ENCODE peak calls at places on chromosomes 7 and 10, in six cellular contexts. One of them, this sample, is unnamed. For H3K4me1, the result is how much of the 10 kb centered on the place peaks cover.

GRCh38 chr7:31767686-31768358 is 80.8 kb downstream of the PPP1R17 start:
- DNase-seq in adrenal gland: no peak
- DNase-seq in suprapubic skin: no peak
- DNase-seq in GM12878: no peak
- DNase-seq in heart left ventricle: no peak
- DNase-seq in A549: no peak
- DNase-seq in this sample: no peak

GRCh38 chr10:79445217-79445707 is at the start of gene ZCCHC24:
- DNase-seq in A549: peak
- DNase-seq in GM12878: no peak
- DNase-seq in adrenal gland: peak
- DNase-seq in heart left ventricle: peak
- DNase-seq in suprapubic skin: no peak
- DNase-seq in this sample: no peak

GRCh38 chr10:67772894-67773511 is 65.0 kb downstream of the DNAJC12 start:
- DNase-seq in A549: no peak
- DNase-seq in adrenal gland: no peak
- DNase-seq in GM12878: peak
- DNase-seq in heart left ventricle: no peak
- DNase-seq in suprapubic skin: no peak
- DNase-seq in this sample: no peak

GRCh38 chr7:90879924-90880323 is 283.8 kb downstream of the CDK14 start:
- DNase-seq in adrenal gland: no peak
- DNase-seq in suprapubic skin: no peak
- DNase-seq in GM12878: no peak
- DNase-seq in heart left ventricle: peak
- DNase-seq in A549: no peak
- DNase-seq in this sample: no peak

GRCh38 chr10:4111593-4111992 is 326.6 kb upstream of the KLF6 start:
- DNase-seq in adrenal gland: no peak
- DNase-seq in suprapubic skin: no peak
- DNase-seq in heart left ventricle: no peak
- DNase-seq in A549: no peak
- DNase-seq in GM12878: no peak
- DNase-seq in this sample: no peak

GRCh38 chr7:29253225-29253624 is 58.6 kb downstream of the CHN2 start:
- DNase-seq in suprapubic skin: no peak
- DNase-seq in GM12878: no peak
- DNase-seq in adrenal gland: no peak
- DNase-seq in A549: no peak
- DNase-seq in heart left ventricle: no peak
- DNase-seq in this sample: no peak

GRCh38 chr10:59694936-59695335 is 14.7 kb downstream of the SLC16A9 start:
- DNase-seq in adrenal gland: no peak
- DNase-seq in A549: no peak
- DNase-seq in GM12878: no peak
- DNase-seq in suprapubic skin: no peak
- DNase-seq in heart left ventricle: no peak
- DNase-seq in this sample: no peak

GRCh38 chr7:17054836-17055235 is 173.1 kb upstream of the AGR3 start:
- DNase-seq in A549: no peak
- DNase-seq in GM12878: no peak
- DNase-seq in suprapubic skin: no peak
- DNase-seq in adrenal gland: no peak
- DNase-seq in heart left ventricle: no peak
- DNase-seq in this sample: no peak

GRCh38 chr10:43857206-43857952 is 208.7 kb upstream of the ZNF32 start:
- DNase-seq in GM12878: no peak
- DNase-seq in suprapubic skin: no peak
- DNase-seq in A549: no peak
- DNase-seq in heart left ventricle: no peak
- DNase-seq in adrenal gland: no peak
- DNase-seq in this sample: no peak

GRCh38 chr7:22355620-22356009 is 1.3 kb downstream of the RAPGEF5 start:
- DNase-seq in A549: no peak
- DNase-seq in heart left ventricle: no peak
- DNase-seq in GM12878: no peak
- DNase-seq in suprapubic skin: no peak
- DNase-seq in adrenal gland: no peak
- DNase-seq in this sample: no peak

GRCh38 chr10:65320256-65321026 is 1605.4 kb upstream of the LRRTM3 start:
- DNase-seq in suprapubic skin: no peak
- DNase-seq in adrenal gland: no peak
- DNase-seq in heart left ventricle: no peak
- DNase-seq in GM12878: no peak
- DNase-seq in A549: no peak
- DNase-seq in this sample: no peak

GRCh38 chr7:16753932-16754571 is 497 bp downstream of the TSPAN13 start:
- DNase-seq in suprapubic skin: peak
- DNase-seq in adrenal gland: peak
- DNase-seq in A549: no peak
- DNase-seq in GM12878: no peak
- DNase-seq in heart left ventricle: peak
- DNase-seq in this sample: no peak

GRCh38 chr10:70910486-70911350 is 22.4 kb upstream of the PCBD1 start:
- DNase-seq in A549: no peak
- DNase-seq in GM12878: no peak
- DNase-seq in adrenal gland: no peak
- DNase-seq in heart left ventricle: peak
- DNase-seq in suprapubic skin: no peak
- DNase-seq in this sample: no peak

GRCh38 chr10:9056521-9056920 is 1002.0 kb downstream of the GATA3 start:
- DNase-seq in adrenal gland: no peak
- DNase-seq in heart left ventricle: no peak
- DNase-seq in A549: no peak
- DNase-seq in suprapubic skin: no peak
- DNase-seq in GM12878: no peak
- DNase-seq in this sample: no peak

GRCh38 chr10:80612261-80612660 is 74.6 kb downstream of the SH2D4B start:
- DNase-seq in GM12878: no peak
- DNase-seq in A549: no peak
- DNase-seq in suprapubic skin: peak
- DNase-seq in heart left ventricle: no peak
- DNase-seq in adrenal gland: peak
- DNase-seq in this sample: no peak

GRCh38 chr7:151307536-151307935 is 34.1 kb upstream of the NUB1 start:
- DNase-seq in suprapubic skin: no peak
- DNase-seq in adrenal gland: peak
- DNase-seq in heart left ventricle: no peak
- DNase-seq in GM12878: no peak
- DNase-seq in A549: no peak
- DNase-seq in this sample: no peak

GRCh38 chr7:38383281-38383680 is 109.8 kb upstream of the TARP start:
- DNase-seq in suprapubic skin: no peak
- DNase-seq in heart left ventricle: no peak
- DNase-seq in adrenal gland: no peak
- DNase-seq in A549: no peak
- DNase-seq in GM12878: no peak
- DNase-seq in this sample: no peak

GRCh38 chr10:28036587-28036986 is 37.7 kb upstream of the ODAD2 start:
- DNase-seq in suprapubic skin: no peak
- DNase-seq in heart left ventricle: no peak
- DNase-seq in adrenal gland: no peak
- DNase-seq in GM12878: no peak
- DNase-seq in A549: no peak
- DNase-seq in this sample: no peak

GRCh38 chr10:122258136-122259074 is 12.7 kb upstream of the BTBD16 start:
- DNase-seq in adrenal gland: no peak
- DNase-seq in A549: no peak
- DNase-seq in GM12878: no peak
- DNase-seq in suprapubic skin: peak
- DNase-seq in heart left ventricle: no peak
- DNase-seq in this sample: no peak

GRCh38 chr10:133335238-133336122 is 1.2 kb downstream of the CALY start:
- DNase-seq in adrenal gland: peak
- DNase-seq in heart left ventricle: no peak
- DNase-seq in A549: peak
- DNase-seq in suprapubic skin: no peak
- DNase-seq in GM12878: no peak
- DNase-seq in this sample: no peak

GRCh38 chr10:33215154-33215553 is 119.3 kb downstream of the NRP1 start:
- DNase-seq in adrenal gland: no peak
- DNase-seq in A549: no peak
- DNase-seq in suprapubic skin: no peak
- DNase-seq in GM12878: no peak
- DNase-seq in heart left ventricle: no peak
- DNase-seq in this sample: no peak

GRCh38 chr10:98047009-98047741 is 16.8 kb upstream of the CRTAC1 start:
- DNase-seq in adrenal gland: peak
- DNase-seq in A549: no peak
- DNase-seq in heart left ventricle: peak
- DNase-seq in suprapubic skin: no peak
- DNase-seq in GM12878: no peak
- DNase-seq in this sample: no peak

GRCh38 chr10:69492091-69492745 is 41.0 kb downstream of the TSPAN15 start:
- DNase-seq in GM12878: no peak
- DNase-seq in heart left ventricle: no peak
- DNase-seq in suprapubic skin: no peak
- DNase-seq in adrenal gland: no peak
- DNase-seq in A549: no peak
- DNase-seq in this sample: no peak

GRCh38 chr7:104976966-104977636 is 36.9 kb upstream of the KMT2E start:
- DNase-seq in adrenal gland: peak
- DNase-seq in suprapubic skin: no peak
- DNase-seq in A549: no peak
- DNase-seq in GM12878: no peak
- DNase-seq in heart left ventricle: no peak
- DNase-seq in this sample: no peak

GRCh38 chr10:98265403-98266378 is 2.3 kb downstream of the LOXL4 start:
- DNase-seq in GM12878: no peak
- DNase-seq in suprapubic skin: peak
- DNase-seq in adrenal gland: no peak
- DNase-seq in heart left ventricle: no peak
- DNase-seq in A549: no peak
- DNase-seq in this sample: no peak

GRCh38 chr7:121126801-121127534 is 138.5 kb downstream of the CPED1 start:
- DNase-seq in adrenal gland: no peak
- DNase-seq in heart left ventricle: no peak
- DNase-seq in GM12878: no peak
- DNase-seq in A549: peak
- DNase-seq in suprapubic skin: no peak
- DNase-seq in this sample: no peak

GRCh38 chr7:112188257-112188656 is 17.9 kb downstream of the DOCK4 start:
- DNase-seq in GM12878: no peak
- DNase-seq in suprapubic skin: no peak
- DNase-seq in heart left ventricle: no peak
- DNase-seq in A549: no peak
- DNase-seq in adrenal gland: no peak
- DNase-seq in this sample: no peak
- H3K4me1 ChIP-seq in GM12878: under half
- H3K4me1 ChIP-seq in suprapubic skin: under half
- H3K4me1 ChIP-seq in heart left ventricle: half or more
- H3K4me1 ChIP-seq in A549: under half
- H3K4me1 ChIP-seq in adrenal gland: under half
- H3K4me1 ChIP-seq in this sample: under half

GRCh38 chr10:113980408-113981087 is 63.1 kb upstream of the ADRB1 start:
- DNase-seq in GM12878: no peak
- DNase-seq in A549: peak
- DNase-seq in adrenal gland: no peak
- DNase-seq in suprapubic skin: no peak
- DNase-seq in heart left ventricle: no peak
- DNase-seq in this sample: no peak
- TF ChIP-seq CTCF in GM12878: peak
- TF ChIP-seq CTCF in A549: peak
- TF ChIP-seq CTCF in adrenal gland: no peak
- TF ChIP-seq CTCF in suprapubic skin: no peak
- TF ChIP-seq CTCF in heart left ventricle: no peak
- TF ChIP-seq CTCF in this sample: no peak

GRCh38 chr10:112832959-112833358 is 117.1 kb upstream of the TCF7L2 start:
- DNase-seq in GM12878: no peak
- DNase-seq in adrenal gland: no peak
- DNase-seq in A549: no peak
- DNase-seq in heart left ventricle: no peak
- DNase-seq in suprapubic skin: no peak
- DNase-seq in this sample: no peak

GRCh38 chr10:112835933-112836564 is 114.0 kb upstream of the TCF7L2 start:
- DNase-seq in GM12878: no peak
- DNase-seq in adrenal gland: peak
- DNase-seq in A549: no peak
- DNase-seq in heart left ventricle: no peak
- DNase-seq in suprapubic skin: no peak
- DNase-seq in this sample: no peak

GRCh38 chr10:112834661-112835060 is 115.4 kb upstream of the TCF7L2 start:
- DNase-seq in GM12878: no peak
- DNase-seq in adrenal gland: no peak
- DNase-seq in A549: no peak
- DNase-seq in suprapubic skin: no peak
- DNase-seq in heart left ventricle: no peak
- DNase-seq in this sample: no peak

GRCh38 chr10:112831826-112832225 is 118.2 kb upstream of the TCF7L2 start:
- DNase-seq in suprapubic skin: no peak
- DNase-seq in GM12878: no peak
- DNase-seq in A549: no peak
- DNase-seq in adrenal gland: no peak
- DNase-seq in heart left ventricle: no peak
- DNase-seq in this sample: no peak

GRCh38 chr10:112832361-112832878 is 117.6 kb upstream of the TCF7L2 start:
- DNase-seq in A549: no peak
- DNase-seq in suprapubic skin: no peak
- DNase-seq in heart left ventricle: no peak
- DNase-seq in GM12878: no peak
- DNase-seq in adrenal gland: no peak
- DNase-seq in this sample: no peak
- TF ChIP-seq POLR2A in A549: no peak
- TF ChIP-seq POLR2A in suprapubic skin: no peak
- TF ChIP-seq POLR2A in heart left ventricle: no peak
- TF ChIP-seq POLR2A in GM12878: no peak
- TF ChIP-seq POLR2A in adrenal gland: no peak
- TF ChIP-seq POLR2A in this sample: no peak

GRCh38 chr10:99875473-99875872 is 93.0 kb downstream of the ABCC2 start:
- DNase-seq in A549: no peak
- DNase-seq in adrenal gland: no peak
- DNase-seq in suprapubic skin: no peak
- DNase-seq in GM12878: no peak
- DNase-seq in heart left ventricle: no peak
- DNase-seq in this sample: no peak

GRCh38 chr10:99870051-99870730 is 87.8 kb downstream of the ABCC2 start:
- DNase-seq in GM12878: no peak
- DNase-seq in heart left ventricle: no peak
- DNase-seq in adrenal gland: no peak
- DNase-seq in A549: no peak
- DNase-seq in suprapubic skin: no peak
- DNase-seq in this sample: no peak

GRCh38 chr10:99873846-99874245 is 91.4 kb downstream of the ABCC2 start:
- DNase-seq in adrenal gland: no peak
- DNase-seq in heart left ventricle: no peak
- DNase-seq in A549: no peak
- DNase-seq in GM12878: no peak
- DNase-seq in suprapubic skin: no peak
- DNase-seq in this sample: no peak

GRCh38 chr10:99874341-99875085 is 92.1 kb downstream of the ABCC2 start:
- DNase-seq in GM12878: no peak
- DNase-seq in adrenal gland: no peak
- DNase-seq in suprapubic skin: no peak
- DNase-seq in A549: no peak
- DNase-seq in heart left ventricle: no peak
- DNase-seq in this sample: no peak

GRCh38 chr10:99872367-99873162 is 90.1 kb downstream of the ABCC2 start:
- DNase-seq in A549: peak
- DNase-seq in GM12878: no peak
- DNase-seq in heart left ventricle: no peak
- DNase-seq in suprapubic skin: no peak
- DNase-seq in adrenal gland: no peak
- DNase-seq in this sample: no peak
- H3K4me1 ChIP-seq in A549: under half
- H3K4me1 ChIP-seq in GM12878: under half
- H3K4me1 ChIP-seq in heart left ventricle: under half
- H3K4me1 ChIP-seq in suprapubic skin: under half
- H3K4me1 ChIP-seq in adrenal gland: under half
- H3K4me1 ChIP-seq in this sample: under half